ENCODE peak calls at places on chromosomes 2 and 18, in eight cellular contexts. H is NCI-H1930; N is NAMALWA; B is naive thymus-derived CD8-positive, alpha-beta T cell; C is bronchial epithelial cell; K is T-cell; W is stomach; D is stimulated activated CD8-positive, alpha-beta memory T cell treated with anti-CD3 and anti-CD28 coated beads, Interleukin-15, amount 100 ng/mL, for 1 hour. O is an unnamed sample.

GRCh38 chr2:238640486-238640885 is 207.4 kb upstream of the TWIST2 start:
- DNase-seq in H (no peak), N (no peak), B (no peak), C (no peak), K (no peak), W (no peak), D (no peak), O (no peak)

GRCh38 chr18:45050712-45051639 is 370.3 kb downstream of the SETBP1 start:
- DNase-seq in H (no peak), N (no peak), B (no peak), C (peak; percentile 88), K (no peak), W (no peak), D (no peak), O (peak; percentile 33)

GRCh38 chr2:69196327-69197117 is 183.5 kb downstream of the ANTXR1 start:
- DNase-seq in H (no peak), N (no peak), B (no peak), C (peak; percentile 34), K (no peak), W (no peak), D (no peak), O (peak; percentile 74)

GRCh38 chr2:191030521-191031154 is 16.7 kb upstream of the STAT1 start:
- DNase-seq in H (peak; percentile 24), N (peak; percentile 74), B (no peak), C (peak; percentile 63), K (no peak), W (no peak), D (no peak), O (peak; percentile 65)

GRCh38 chr2:37167636-37168182 is 10.9 kb upstream of the EIF2AK2 start:
- DNase-seq in H (no peak), N (no peak), B (no peak), C (peak; percentile 44), K (no peak), W (no peak), D (no peak), O (peak; percentile 66)

GRCh38 chr18:74084184-74084583 is 63.5 kb downstream of the FBXO15 start:
- DNase-seq in H (no peak), N (no peak), B (no peak), C (no peak), K (no peak), W (no peak), D (no peak), O (no peak)

GRCh38 chr2:100786297-100786658 is 33.7 kb upstream of the NPAS2 start:
- DNase-seq in H (no peak), N (no peak), B (no peak), C (peak; percentile 90), K (no peak), W (peak; percentile 40), D (no peak), O (peak; percentile 93)

GRCh38 chr2:100392715-100393114 is 24.8 kb downstream of the CHST10 start:
- DNase-seq in H (no peak), N (no peak), B (no peak), C (no peak), K (no peak), W (no peak), D (no peak), O (no peak)

GRCh38 chr2:68190991-68191731 is 33.5 kb downstream of the PNO1 start:
- DNase-seq in H (no peak), N (no peak), B (no peak), C (peak; percentile 97), K (no peak), W (no peak), D (no peak), O (peak; percentile 55)

GRCh38 chr18:905948-906415 is 1.3 kb downstream of the ADCYAP1 start:
- DNase-seq in H (no peak), N (no peak), B (no peak), C (no peak), K (no peak), W (no peak), D (no peak), O (no peak)

GRCh38 chr18:55510809-55511208 is 77.2 kb downstream of the TCF4 start:
- DNase-seq in H (peak; percentile 39), N (peak; percentile 86), B (no peak), C (peak; percentile 54), K (no peak), W (no peak), D (no peak), O (peak; percentile 20)

GRCh38 chr2:33406622-33407021 is 69.8 kb upstream of the RASGRP3 start:
- DNase-seq in H (no peak), N (no peak), B (no peak), C (no peak), K (no peak), W (no peak), D (no peak), O (peak; percentile 49)

GRCh38 chr2:220394433-220394832 is 767.0 kb downstream of the SLC4A3 start:
- DNase-seq in H (no peak), N (peak; percentile 2), B (no peak), C (peak; percentile 57), K (no peak), W (no peak), D (no peak), O (peak; percentile 57)

GRCh38 chr2:217289909-217290283 is 430.0 kb upstream of the TNP1 start:
- DNase-seq in H (peak; percentile 80), N (no peak), B (no peak), C (peak; percentile 65), K (no peak), W (no peak), D (no peak), O (no peak)

GRCh38 chr2:156430978-156431358 is 5.2 kb upstream of the GPD2 start:
- DNase-seq in H (no peak), N (no peak), B (no peak), C (peak; percentile 84), K (no peak), W (no peak), D (no peak), O (peak; percentile 73)

GRCh38 chr18:6627621-6628020 is 101.9 kb upstream of the ARHGAP28 start:
- DNase-seq in H (no peak), N (no peak), B (no peak), C (no peak), K (no peak), W (no peak), D (no peak), O (peak; percentile 8)

GRCh38 chr18:75658330-75658729 is 230.8 kb upstream of the SMIM21 start:
- DNase-seq in H (no peak), N (no peak), B (no peak), C (no peak), K (no peak), W (no peak), D (no peak), O (no peak)

GRCh38 chr2:66390152-66390551 is 44.8 kb upstream of the MEIS1 start:
- DNase-seq in H (no peak), N (no peak), B (no peak), C (peak; percentile 20), K (no peak), W (no peak), D (no peak), O (no peak)

GRCh38 chr2:168184896-168185513 is 62.4 kb downstream of the STK39 start:
- DNase-seq in H (no peak), N (no peak), B (no peak), C (peak; percentile 87), K (no peak), W (no peak), D (no peak), O (no peak)

GRCh38 chr2:181426687-181427086 is 30.5 kb upstream of the ITGA4 start:
- DNase-seq in H (no peak), N (no peak), B (no peak), C (no peak), K (no peak), W (no peak), D (no peak), O (no peak)

GRCh38 chr2:130337735-130338325 is 4.9 kb upstream of the IMP4 start:
- DNase-seq in H (no peak), N (no peak), B (no peak), C (peak; percentile 39), K (no peak), W (no peak), D (no peak), O (peak; percentile 43)

GRCh38 chr18:79921984-79922965 is 29.2 kb downstream of the SLC66A2 start:
- DNase-seq in H (no peak), N (peak; percentile 20), B (no peak), C (no peak), K (no peak), W (peak; percentile 11), D (no peak), O (no peak)

GRCh38 chr2:72883356-72883962 is 3.7 kb upstream of the SPR start:
- DNase-seq in H (no peak), N (peak; percentile 25), B (no peak), C (peak; percentile 24), K (no peak), W (no peak), D (no peak), O (peak; percentile 34)

GRCh38 chr2:106078091-106078490 is 116.0 kb downstream of the UXS1 start:
- DNase-seq in H (no peak), N (no peak), B (peak; percentile 10), C (no peak), K (no peak), W (no peak), D (no peak), O (no peak)

GRCh38 chr2:79964966-79965365 is 339.6 kb downstream of the LRRTM1 start:
- DNase-seq in H (no peak), N (no peak), B (no peak), C (no peak), K (no peak), W (no peak), D (no peak), O (no peak)

O was measured in kidney tubule cell.